ENCODE peak calls at places on chromosomes 11 and 22, in four cellular contexts. Y, G, X and B are unnamed samples.

GRCh38 chr22:44425356-44425755 is 72.7 kb downstream of the RTL6 start:
- DNase-seq in Y (no peak), G (no peak), X (no peak), B (no peak)

GRCh38 chr11:110134120-110134519 is 40.9 kb downstream of the ZC3H12C start:
- DNase-seq in Y (no peak), G (no peak), X (no peak), B (no peak)

GRCh38 chr11:115707180-115707905 is 203.1 kb upstream of the CADM1 start:
- DNase-seq in Y (no peak), G (no peak), X (no peak), B (no peak)

GRCh38 chr22:21760640-21761039 is 25.0 kb upstream of the YPEL1 start:
- DNase-seq in Y (no peak), G (no peak), X (no peak), B (no peak)

GRCh38 chr11:126465573-126466287 is 110.2 kb downstream of the ST3GAL4 start:
- DNase-seq in Y (no peak), G (peak; percentile 53), X (no peak), B (no peak)

GRCh38 chr11:34787348-34787747 is 128.8 kb downstream of the APIP start:
- DNase-seq in Y (no peak), G (no peak), X (no peak), B (no peak)

GRCh38 chr22:39087881-39088687 is 9.0 kb upstream of the APOBEC3H start:
- DNase-seq in Y (no peak), G (no peak), X (peak; percentile 16), B (no peak)

GRCh38 chr22:39244073-39244495 is 698 bp downstream of the PDGFB start:
- DNase-seq in Y (no peak), G (no peak), X (no peak), B (no peak)

GRCh38 chr11:36027731-36028130 is 83.9 kb downstream of the LDLRAD3 start:
- DNase-seq in Y (no peak), G (no peak), X (no peak), B (no peak)

GRCh38 chr22:20010307-20011122 is 6.1 kb downstream of the ARVCF start:
- DNase-seq in Y (peak; percentile 79), G (no peak), X (peak; percentile 74), B (no peak)

GRCh38 chr11:88355887-88356286 is 18.4 kb upstream of the CTSC start:
- DNase-seq in Y (no peak), G (no peak), X (no peak), B (no peak)

GRCh38 chr22:24564376-24565058 is 8.7 kb downstream of the SNRPD3 start:
- DNase-seq in Y (peak; percentile 70), G (no peak), X (no peak), B (no peak)

GRCh38 chr11:27242591-27242990 is 120.4 kb downstream of the CCDC34 start:
- DNase-seq in Y (no peak), G (no peak), X (peak; percentile 30), B (no peak)

GRCh38 chr11:128039140-128040021 is 548.0 kb downstream of the ETS1 start:
- DNase-seq in Y (no peak), G (no peak), X (no peak), B (no peak)

GRCh38 chr22:46078241-46079092 is 71.9 kb upstream of the PPARA start:
- DNase-seq in Y (no peak), G (no peak), X (no peak), B (no peak)

GRCh38 chr11:128595221-128595620 is 7.9 kb upstream of the ETS1 start:
- DNase-seq in Y (no peak), G (no peak), X (no peak), B (no peak)

GRCh38 chr11:66727883-66728759 is 895 bp downstream of the SPTBN2 start:
- DNase-seq in Y (no peak), G (no peak), X (peak; percentile 49), B (peak; percentile 45)

GRCh38 chr11:94794287-94795168 is 26.4 kb downstream of the AMOTL1 start:
- DNase-seq in Y (no peak), G (no peak), X (peak; percentile 89), B (no peak)
- TF ChIP-seq BHLHE40 in Y (no peak), G (no peak), X (peak; percentile 32), B (no peak)

DNA sequence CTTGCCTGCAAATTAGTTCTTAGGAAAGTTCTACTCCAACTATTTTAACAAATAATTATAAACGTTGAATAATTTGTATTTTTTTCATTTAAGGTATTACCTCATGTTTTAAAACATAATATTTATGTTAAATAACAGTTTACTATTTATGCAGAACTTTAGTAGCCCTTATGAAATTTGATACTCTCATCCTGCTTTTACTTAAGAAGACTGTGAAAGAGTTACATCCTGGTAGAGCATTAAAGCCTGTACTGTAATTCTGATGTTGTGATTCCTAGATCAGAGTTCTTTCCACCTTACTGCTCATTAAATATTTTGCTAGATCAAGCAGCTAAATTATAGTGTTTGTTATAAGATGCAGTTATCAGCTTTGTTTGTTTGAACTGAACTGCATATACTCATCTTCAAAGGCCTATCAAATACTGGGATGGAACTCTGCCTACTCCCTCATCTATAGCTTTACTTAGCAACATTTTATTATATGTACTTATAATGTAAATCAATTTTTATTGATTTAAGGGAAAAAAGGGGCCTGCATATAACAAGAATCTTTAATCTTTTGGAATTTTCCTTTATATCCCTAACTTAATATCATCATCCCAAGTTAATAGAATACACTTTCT is 304.2 kb downstream of the DYNC2H1 start:
- DNase-seq in Y (no peak), G (no peak), X (no peak), B (no peak)
- TF ChIP-seq SP1 in Y (no peak), G (no peak), X (no peak), B (no peak)

DNA sequence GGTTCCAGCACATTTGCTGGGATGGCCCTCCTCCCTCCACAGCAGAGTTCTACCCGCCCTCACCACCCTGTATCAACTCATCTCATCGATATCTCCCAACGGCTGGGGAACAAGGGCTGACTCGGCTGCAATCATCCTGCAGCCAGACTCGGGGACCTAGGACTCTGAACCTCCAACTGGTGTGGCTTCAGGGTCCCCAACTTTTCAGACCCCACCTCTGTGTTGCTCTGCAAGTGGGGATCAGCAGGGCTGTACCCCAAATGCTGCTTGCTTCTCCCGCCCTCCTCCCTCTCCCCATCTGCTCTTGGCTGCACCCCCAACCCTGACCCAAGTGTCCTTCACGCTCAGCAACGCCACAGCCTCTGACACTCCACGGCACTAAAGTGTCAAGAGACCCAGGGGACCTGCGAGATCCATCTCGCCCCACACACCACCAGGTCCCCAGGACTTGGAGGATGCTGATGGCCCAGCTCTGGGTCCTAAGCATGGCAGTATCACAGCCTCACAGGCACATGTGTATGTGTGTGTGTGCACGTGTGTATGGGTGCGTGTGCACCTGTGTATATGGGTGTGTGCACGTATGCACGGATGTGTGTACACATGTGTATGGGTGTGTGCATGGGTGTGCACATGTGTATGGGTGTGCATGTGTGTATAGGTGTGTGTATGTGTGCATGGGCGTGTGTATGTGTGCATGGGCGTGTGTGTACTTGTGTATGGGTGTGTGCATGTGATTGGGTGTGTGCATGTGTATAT is 26.4 kb downstream of the KCNQ1 start:
- DNase-seq in Y (no peak), G (no peak), X (no peak), B (no peak)
- TF ChIP-seq BHLHE40 in Y (no peak), G (no peak), X (no peak), B (no peak)

GRCh38 chr11:68264244-68264643 is 7.5 kb downstream of the C11orf24 start:
- DNase-seq in Y (no peak), G (no peak), X (no peak), B (no peak)

GRCh38 chr11:68266936-68267880 is 4.6 kb downstream of the C11orf24 start:
- DNase-seq in Y (no peak), G (no peak), X (peak; percentile 70), B (no peak)

GRCh38 chr11:68263444-68264035 is 8.2 kb downstream of the C11orf24 start:
- DNase-seq in Y (no peak), G (no peak), X (no peak), B (no peak)

GRCh38 chr11:68266121-68266891 is 5.5 kb downstream of the C11orf24 start:
- DNase-seq in Y (no peak), G (peak; percentile 81), X (no peak), B (no peak)

DNA sequence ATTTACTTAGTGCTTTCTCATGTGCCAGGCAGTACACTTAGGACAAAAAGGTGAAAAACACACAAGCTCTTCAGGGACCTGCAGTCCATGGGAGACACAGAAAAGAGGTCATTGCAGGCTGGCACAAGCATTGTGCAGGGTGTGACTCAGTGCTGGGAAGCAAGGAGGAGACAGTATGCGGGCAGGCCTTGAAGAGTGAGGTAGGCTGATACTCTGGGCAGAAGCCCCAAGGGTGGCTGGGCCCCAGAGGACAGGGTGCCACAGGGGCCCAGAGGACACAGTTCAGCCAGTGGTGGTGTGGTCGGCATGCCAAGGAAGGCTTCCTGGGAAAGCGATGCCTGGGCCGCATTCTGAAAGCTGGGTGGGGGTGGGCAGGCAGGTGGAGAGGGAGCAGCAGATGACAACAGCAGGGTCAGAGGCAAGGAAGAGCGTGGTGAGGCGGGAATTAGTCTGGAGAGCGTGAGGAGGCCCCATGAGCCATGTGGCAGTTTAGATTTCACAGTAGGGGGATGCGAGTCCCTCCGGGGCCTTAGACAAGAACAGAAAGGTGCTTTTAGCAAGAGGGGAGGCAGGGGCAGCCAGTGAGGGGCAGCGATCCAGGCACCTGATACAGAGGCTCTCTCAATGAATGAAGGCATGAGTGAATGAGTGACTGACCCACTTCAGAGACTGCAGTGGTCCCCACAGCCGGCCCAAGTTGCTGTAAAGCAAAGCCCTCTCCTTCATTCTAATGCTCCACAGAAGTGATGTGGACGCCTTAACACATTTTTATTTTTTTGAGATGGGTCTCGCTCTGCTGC is 6.8 kb downstream of the C11orf24 start:
- DNase-seq in Y (no peak), G (no peak), X (no peak), B (no peak)
- TF ChIP-seq SP1 in Y (no peak), G (no peak), X (no peak), B (no peak)

GRCh38 chr11:93890441-93891051 is 40.1 kb upstream of the VSTM5 start:
- DNase-seq in Y (no peak), G (no peak), X (no peak), B (no peak)

DNA sequence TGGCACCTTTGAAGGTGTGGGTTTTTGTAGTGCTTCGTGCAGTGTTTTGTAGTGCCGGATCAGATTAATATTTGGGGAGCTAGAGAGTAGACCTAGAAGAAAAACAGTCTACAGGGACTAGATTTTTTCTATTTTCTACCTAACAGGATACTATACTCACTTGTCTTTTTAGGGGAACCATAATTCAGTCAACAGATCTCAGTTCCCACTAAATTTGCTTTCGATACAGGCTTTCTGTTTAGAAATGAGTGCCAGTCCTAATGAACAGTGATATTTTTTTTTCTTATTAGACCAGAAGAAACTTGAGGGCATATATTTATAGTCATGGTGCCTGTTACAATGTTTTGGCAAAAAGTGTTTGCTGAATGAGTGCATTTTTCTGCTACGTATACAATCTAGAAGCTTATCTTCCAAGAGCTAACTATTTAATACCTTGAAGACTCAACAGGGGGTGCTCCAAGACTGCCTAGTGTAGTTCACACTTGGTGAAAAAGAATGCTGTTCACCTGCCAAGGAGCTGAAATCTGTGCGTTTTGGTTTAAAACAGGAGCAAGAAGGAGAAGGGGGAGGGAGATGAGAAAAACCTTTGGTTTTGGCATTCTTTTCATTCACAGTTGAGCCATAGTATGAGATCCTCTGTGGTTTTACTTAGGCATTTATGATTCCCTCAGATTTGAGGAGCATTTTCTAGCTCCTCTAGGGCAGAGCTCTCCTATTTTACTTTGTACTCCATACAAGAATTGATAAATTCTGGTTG is 44.9 kb upstream of the VSTM5 start:
- DNase-seq in Y (peak; percentile 37), G (no peak), X (peak; percentile 67), B (peak; percentile 41)
- TF ChIP-seq BHLHE40 in Y (no peak), G (no peak), X (no peak), B (no peak)

GRCh38 chr11:30125461-30125860 is 105.4 kb upstream of the FSHB start:
- DNase-seq in Y (no peak), G (no peak), X (no peak), B (no peak)

GRCh38 chr11:30131535-30131934 is 99.3 kb upstream of the FSHB start:
- DNase-seq in Y (peak; percentile 1), G (no peak), X (no peak), B (no peak)

GRCh38 chr11:30133308-30133707 is 97.5 kb upstream of the FSHB start:
- DNase-seq in Y (no peak), G (no peak), X (no peak), B (no peak)

GRCh38 chr11:30128269-30128932 is 102.4 kb upstream of the FSHB start:
- DNase-seq in Y (peak; percentile 10), G (no peak), X (peak; percentile 11), B (peak; percentile 33)
- TF ChIP-seq SP1 in Y (no peak), G (no peak), X (no peak), B (no peak)